ENCODE peak calls at places on chromosomes 1 and 21, in nine cellular contexts. Y is A549; L is AG10803; J is stimulated activated CD8-positive, alpha-beta memory T cell treated with anti-CD3 and anti-CD28 coated beads, Interleukin-15, amount 100 ng/mL, for 1 hour; V is effector CD4-positive, alpha-beta T cell; D is OCI-M1; K is uterus; B is NCI-H1417; O is NCI-H1092 treated with DMSO at 0.1 percent for 48 hours. H is an unnamed sample.

GRCh38 chr1:225474986-225475820 is 47.4 kb upstream of the LBR start:
- DNase-seq in V (peak; percentile 61), B (peak; percentile 54), O (peak; percentile 76), K (peak; percentile 59), L (peak; percentile 44), J (peak; percentile 34), D (peak; percentile 84), Y (peak; percentile 74), H (peak; percentile 36)

GRCh38 chr1:61781151-61781550 is 38.9 kb downstream of the PATJ start:
- DNase-seq in B (no peak), O (no peak), K (no peak), V (no peak), Y (no peak), J (no peak), L (no peak), D (peak; percentile 89), H (no peak)

GRCh38 chr1:201551096-201551495 is 12.2 kb downstream of the NAV1 start:
- DNase-seq in O (no peak), V (no peak), B (no peak), D (no peak), L (no peak), J (no peak), Y (no peak), K (no peak), H (no peak)

GRCh38 chr1:39406533-39407478 is 84.6 kb upstream of the BMP8A start:
- DNase-seq in Y (no peak), D (no peak), J (no peak), B (no peak), L (peak; percentile 90), O (no peak), V (no peak), K (no peak), H (no peak)

GRCh38 chr1:230095938-230096337 is 28.9 kb downstream of the GALNT2 start:
- DNase-seq in J (no peak), B (no peak), D (no peak), Y (no peak), O (no peak), K (no peak), V (no peak), L (no peak), H (no peak)

GRCh38 chr1:2805801-2806430 is 4.4 kb upstream of the TTC34 start:
- DNase-seq in J (no peak), O (no peak), Y (no peak), D (no peak), B (no peak), V (no peak), K (no peak), L (no peak), H (no peak)

GRCh38 chr1:246110343-246111219 is 396.5 kb downstream of the SMYD3 start:
- DNase-seq in O (peak; percentile 52), B (no peak), V (no peak), K (no peak), L (no peak), J (no peak), D (no peak), Y (no peak), H (no peak)

GRCh38 chr1:241918879-241919278 is 38.7 kb upstream of the BECN2 start:
- DNase-seq in B (no peak), D (no peak), Y (no peak), L (peak; percentile 69), O (no peak), K (no peak), J (no peak), V (no peak), H (no peak)

GRCh38 chr1:229942508-229942907 is 124.5 kb upstream of the GALNT2 start:
- DNase-seq in D (no peak), O (peak; percentile 77), L (no peak), B (no peak), Y (no peak), V (no peak), J (no peak), K (no peak), H (no peak)

GRCh38 chr1:65658122-65658521 is 134.6 kb upstream of the PDE4B start:
- DNase-seq in J (no peak), Y (no peak), V (no peak), K (no peak), O (no peak), D (no peak), B (no peak), L (peak; percentile 15), H (no peak)

GRCh38 chr1:1359316-1359667 is 937 bp upstream of the MXRA8 start:
- DNase-seq in Y (no peak), V (no peak), B (no peak), K (no peak), J (no peak), O (no peak), D (no peak), L (peak; percentile 88), H (no peak)

GRCh38 chr1:205077934-205078311 is 6.3 kb downstream of the TMEM81 start:
- DNase-seq in K (no peak), Y (no peak), L (peak; percentile 35), D (no peak), B (no peak), V (no peak), O (no peak), J (no peak), H (no peak)

GRCh38 chr1:228989992-228990827 is 254.9 kb downstream of the RHOU start:
- DNase-seq in B (peak; percentile 15), Y (no peak), K (peak; percentile 74), J (no peak), D (peak; percentile 49), O (peak; percentile 89), V (no peak), L (peak; percentile 59), H (peak; percentile 89)

GRCh38 chr1:3663999-3664699 is 11.8 kb downstream of the TP73 start:
- DNase-seq in O (no peak), L (no peak), V (no peak), B (no peak), J (no peak), K (no peak), D (no peak), Y (no peak), H (no peak)

GRCh38 chr1:182143825-182144661 is 82.5 kb upstream of the ZNF648 start:
- DNase-seq in J (no peak), Y (no peak), K (peak; percentile 97), V (no peak), D (peak; percentile 89), B (no peak), L (peak; percentile 91), O (peak; percentile 55), H (peak; percentile 61)

GRCh38 chr1:110040548-110040947 is 6.1 kb downstream of the STRIP1 start:
- DNase-seq in D (no peak), B (no peak), J (no peak), V (no peak), O (no peak), K (no peak), Y (no peak), L (no peak), H (no peak)

GRCh38 chr1:46642091-46642680 is 25.6 kb upstream of the MOB3C start:
- DNase-seq in B (no peak), J (no peak), O (no peak), K (no peak), Y (no peak), L (no peak), D (peak; percentile 72), V (no peak), H (no peak)

GRCh38 chr1:206635983-206636354 is 633 bp downstream of the DYRK3 start:
- DNase-seq in Y (peak; percentile 35), V (no peak), O (peak; percentile 65), B (peak; percentile 51), L (no peak), K (no peak), D (peak; percentile 73), J (no peak), H (no peak)

GRCh38 chr21:36209626-36210171 is 53.1 kb downstream of the DOP1B start:
- DNase-seq in L (peak; percentile 52), K (peak; percentile 35), Y (no peak), O (peak; percentile 54), J (peak; percentile 9), V (peak; percentile 27), D (peak; percentile 79), B (peak; percentile 59), H (peak; percentile 54)

GRCh38 chr1:248817065-248817464 is 8.7 kb downstream of the SH3BP5L start:
- DNase-seq in V (no peak), J (no peak), K (no peak), L (no peak), Y (no peak), O (no peak), D (peak; percentile 44), B (no peak), H (peak; percentile 95)

GRCh38 chr1:13535227-13535626 is 21.4 kb upstream of the LRRC38 start:
- DNase-seq in D (no peak), K (no peak), Y (no peak), B (no peak), O (no peak), V (no peak), L (no peak), J (no peak), H (no peak)